ENCODE peak calls at places on chromosomes 6 and 20, in seven cellular contexts. G is neural progenitor cell, P is brain microvascular endothelial cell, K is thoracic aorta, X is SK-N-SH, J is PC-3, B is pancreas. O is an unnamed sample.

GRCh38 chr6:16437095-16437494 is 198.7 kb downstream of the GMPR start:
- DNase-seq in K (no peak), J (no peak), P (no peak), G (no peak), X (no peak), B (no peak), O (no peak)

GRCh38 chr6:107866606-107867301 is 42.6 kb upstream of the SCML4 start:
- DNase-seq in X (peak; percentile 51), P (peak; percentile 38), K (no peak), J (peak; percentile 42), G (peak; percentile 42), B (no peak), O (no peak)

GRCh38 chr20:62728028-62728780 is 19.6 kb downstream of the NTSR1 start:
- DNase-seq in J (no peak), X (no peak), B (no peak), K (no peak), P (no peak), G (no peak), O (no peak)

GRCh38 chr20:58893355-58894151 is 41.0 kb downstream of the GNAS start:
- DNase-seq in J (no peak), X (no peak), B (no peak), P (no peak), G (no peak), K (no peak), O (no peak)

GRCh38 chr20:62161347-62161746 is 17.8 kb downstream of the SS18L1 start:
- DNase-seq in J (no peak), B (no peak), G (no peak), P (peak; percentile 62), X (no peak), K (no peak), O (no peak)

GRCh38 chr6:24929255-24929654 is 6.5 kb downstream of the RIPOR2 start:
- DNase-seq in P (no peak), B (no peak), J (no peak), K (no peak), X (no peak), G (no peak), O (no peak)

GRCh38 chr6:52161689-52162438 is 24.3 kb upstream of the IL17A start:
- DNase-seq in P (no peak), K (no peak), X (no peak), J (no peak), G (no peak), B (no peak), O (no peak)

GRCh38 chr6:19999319-20000191 is 162.4 kb downstream of the ID4 start:
- DNase-seq in J (peak; percentile 69), P (peak; percentile 33), X (no peak), K (no peak), B (no peak), G (no peak), O (no peak)

DNA sequence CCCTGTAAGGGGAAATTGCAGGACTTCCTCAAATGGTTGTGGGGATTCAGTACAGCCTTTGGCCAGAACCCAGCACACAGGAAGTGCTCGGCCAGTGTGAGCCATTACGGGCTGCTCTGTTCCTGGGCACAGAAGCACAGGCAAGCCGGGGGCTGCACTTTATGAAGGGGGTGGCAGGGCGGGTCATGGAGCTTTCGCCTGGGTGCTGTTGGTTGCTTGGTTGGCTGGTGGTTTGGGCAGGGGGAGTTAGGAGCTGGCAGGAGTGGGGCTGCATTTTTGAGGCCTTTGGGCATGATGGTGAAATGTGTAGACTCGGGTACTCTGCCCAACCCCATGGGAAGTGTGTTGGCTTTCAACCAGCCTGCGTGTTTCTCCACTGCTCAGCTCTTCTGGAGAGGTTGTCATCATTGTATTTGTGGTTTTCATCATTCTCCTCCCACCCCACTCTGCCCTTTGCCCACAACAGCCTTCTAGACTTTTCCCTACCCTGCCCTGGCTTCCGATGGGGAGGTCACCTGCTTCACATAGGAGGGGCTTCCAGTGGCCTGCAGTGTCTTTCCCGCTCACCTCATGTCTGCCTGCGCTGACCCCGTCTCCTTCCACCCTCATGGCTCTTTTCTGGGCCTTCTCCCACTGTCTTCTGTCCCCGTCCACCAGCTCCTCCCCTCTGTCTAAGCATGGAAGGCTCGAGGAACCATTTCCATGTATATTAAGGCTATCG is 16.1 kb upstream of the RBM38 start:
- DNase-seq in K (no peak), P (no peak), G (no peak), J (no peak), X (no peak), B (no peak), O (no peak)
- H3K36me3 ChIP-seq in K (peaks cover 50% of the 10 kb centered on the region), P (peaks cover 46% of the 10 kb centered on the region), G (no peaks in the 10 kb centered on the region), J (peaks cover 78% of the 10 kb centered on the region), X (peaks cover 22% of the 10 kb centered on the region), B (peaks cover 4% of the 10 kb centered on the region), O (peaks cover 5% of the 10 kb centered on the region)

GRCh38 chr6:42914546-42914945 is 1.3 kb upstream of the PTCRA start:
- DNase-seq in J (no peak), K (no peak), B (no peak), X (no peak), P (no peak), G (no peak), O (no peak)

GRCh38 chr6:42907336-42907735 is 8.5 kb upstream of the PTCRA start:
- DNase-seq in P (no peak), B (no peak), X (no peak), J (no peak), G (no peak), K (no peak), O (no peak)

GRCh38 chr6:42915737-42916136 is at the start of gene PTCRA:
- DNase-seq in G (no peak), X (no peak), J (no peak), P (no peak), K (no peak), B (no peak), O (no peak)

GRCh38 chr6:42909835-42910234 is 6.0 kb upstream of the PTCRA start:
- DNase-seq in G (no peak), J (no peak), P (no peak), B (no peak), K (no peak), X (no peak), O (no peak)

GRCh38 chr6:42911171-42912021 is 4.5 kb upstream of the PTCRA start:
- DNase-seq in P (no peak), G (peak; percentile 87), X (peak; percentile 32), B (no peak), J (no peak), K (no peak), O (no peak)
- H3K4me3 ChIP-seq in P (peak overlapping the region; percentile 42), G (peak overlapping the region; percentile 69), X (no peak overlapping the region), B (no peak overlapping the region), J (no peak overlapping the region), K (peak overlapping the region; percentile 36), O (peak overlapping the region; percentile 9)

DNA sequence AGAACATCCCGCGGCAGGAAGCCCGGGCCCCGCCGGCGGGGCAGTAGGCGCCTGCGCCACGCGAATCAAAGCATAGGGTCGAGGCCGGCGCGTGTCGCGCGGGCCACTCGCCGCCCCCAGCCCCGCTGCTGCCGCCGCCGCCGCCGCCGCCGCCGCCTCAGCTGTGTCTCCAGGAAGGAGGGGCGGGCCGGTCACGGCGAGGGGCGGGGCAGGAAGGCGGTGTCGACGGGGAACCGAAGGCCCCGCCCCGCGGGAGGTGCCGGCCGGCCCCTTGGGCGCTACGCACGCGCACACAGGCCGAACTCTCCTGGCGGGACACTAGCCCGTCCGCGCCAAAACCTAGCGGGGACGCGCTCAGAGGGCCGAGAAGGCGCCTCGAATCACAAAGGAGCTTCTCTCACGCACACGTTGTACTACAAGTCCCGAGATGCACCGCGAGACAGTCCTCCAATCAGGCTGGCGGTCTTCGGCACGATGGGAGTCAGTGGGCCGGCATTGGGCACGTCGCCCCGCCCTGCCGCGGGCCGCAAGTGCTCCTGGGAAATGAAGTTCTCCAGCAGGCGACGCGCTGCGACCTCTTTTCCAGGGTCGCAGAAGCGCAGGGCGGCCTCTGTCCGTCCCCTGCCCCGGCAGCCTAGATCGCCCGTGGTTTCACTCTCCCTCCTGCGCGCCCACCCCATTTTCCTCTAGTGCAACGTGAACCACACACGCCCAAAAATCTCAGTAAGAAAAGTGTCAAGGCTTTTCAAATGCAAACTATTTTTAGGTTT is at the start of gene RALGAPA2:
- DNase-seq in B (peak; percentile 97), K (peak; percentile 95), P (peak; percentile 98), J (peak; percentile 97), G (peak; percentile 99), X (peak; percentile 98), O (peak; percentile 97)
- TF ChIP-seq CTCF in B (no peak), K (peak; percentile 26), P (no peak), J (no peak), G (no peak), X (no peak), O (peak; percentile 33)

DNA sequence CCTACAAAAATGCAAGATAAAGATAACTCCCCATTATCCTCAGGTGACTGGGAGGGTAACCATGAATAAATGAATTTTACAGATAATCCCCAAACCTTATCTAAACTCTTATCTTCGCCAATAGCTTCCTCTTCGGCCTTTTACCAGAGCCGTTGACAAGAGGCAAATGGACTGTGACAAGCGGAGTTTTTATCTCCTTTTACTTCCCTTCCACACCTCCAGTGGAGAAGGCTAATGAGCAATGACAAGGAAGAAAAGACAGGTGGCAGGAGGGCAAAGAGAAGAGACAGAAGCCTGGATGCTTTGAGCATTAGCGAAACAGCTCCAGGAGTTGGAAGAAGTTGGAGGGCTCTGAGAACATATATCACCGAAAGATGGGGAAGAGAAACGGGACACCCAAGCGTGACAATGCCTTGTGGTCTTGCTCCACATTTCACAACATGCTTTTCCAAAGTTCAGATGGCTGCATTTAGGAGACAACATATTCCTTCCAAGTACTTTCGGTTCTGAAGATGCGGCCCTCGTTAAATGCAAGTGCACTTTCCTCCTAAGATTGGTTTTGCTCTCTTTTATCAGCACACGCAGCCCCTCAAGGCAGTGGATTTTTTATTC is 69.2 kb downstream of the PRDM1 start:
- DNase-seq in X (no peak), P (no peak), B (no peak), J (no peak), K (no peak), G (no peak), O (no peak)
- H3K36me3 ChIP-seq in X (no peaks in the 10 kb centered on the region), P (no peaks in the 10 kb centered on the region), B (no peaks in the 10 kb centered on the region), J (no peaks in the 10 kb centered on the region), K (no peaks in the 10 kb centered on the region), G (no peaks in the 10 kb centered on the region), O (no peaks in the 10 kb centered on the region)

GRCh38 chr6:13013681-13014550 is 297.3 kb downstream of the PHACTR1 start:
- DNase-seq in J (no peak), P (no peak), K (no peak), G (peak; percentile 64), X (peak; percentile 76), B (peak; percentile 28), O (no peak)

GRCh38 chr6:13015379-13015681 is 298.8 kb downstream of the PHACTR1 start:
- DNase-seq in P (no peak), X (peak; percentile 51), G (no peak), K (no peak), B (no peak), J (no peak), O (no peak)

GRCh38 chr6:13012977-13013680 is 296.6 kb downstream of the PHACTR1 start:
- DNase-seq in J (no peak), B (peak; percentile 71), K (no peak), G (peak; percentile 63), P (no peak), X (no peak), O (no peak)

GRCh38 chr6:13012271-13012670 is 295.7 kb downstream of the PHACTR1 start:
- DNase-seq in J (no peak), P (no peak), X (no peak), B (peak; percentile 64), G (no peak), K (no peak), O (no peak)

GRCh38 chr6:13014551-13015378 is 298.2 kb downstream of the PHACTR1 start:
- DNase-seq in P (no peak), G (peak; percentile 70), B (peak; percentile 65), J (no peak), K (no peak), X (peak; percentile 78), O (no peak)
- H3K4me3 ChIP-seq in P (no peak overlapping the region), G (peak overlapping the region; percentile 59), B (peak overlapping the region; percentile 38), J (no peak overlapping the region), K (peak overlapping the region; percentile 73), X (peak overlapping the region; percentile 46), O (peak overlapping the region; percentile 31)

GRCh38 chr6:89081129-89081422 is 525 bp downstream of the PNRC1 start:
- DNase-seq in G (no peak), K (no peak), X (no peak), J (peak; percentile 9), B (peak; percentile 53), P (no peak), O (no peak)
- TF ChIP-seq CTCF in G (no peak), K (no peak), X (no peak), J (no peak), B (no peak), P (no peak), O (no peak)